ENCODE peak calls at places on chromosomes 3 and 15, in nine cellular contexts. F, W, L, V, H, K, C, O and P are unnamed samples.

GRCh38 chr15:98876461-98877369 is 130.9 kb downstream of the PGPEP1L start:
- DNase-seq in F (no peak), W (no peak), L (no peak), V (no peak), H (no peak), K (no peak), C (no peak), O (peak), P (no peak)

GRCh38 chr3:59308684-59309083 is 258.9 kb upstream of the CFAP20DC start:
- DNase-seq in F (no peak), W (no peak), L (no peak), V (no peak), H (no peak), K (no peak), C (no peak), O (no peak), P (no peak)

GRCh38 chr15:74208901-74209559 is 6.4 kb upstream of the STRA6 start:
- DNase-seq in F (no peak), W (no peak), L (no peak), V (no peak), H (no peak), K (no peak), C (no peak), O (peak), P (peak)

GRCh38 chr15:57032338-57032737 is 113.9 kb downstream of the TCF12 start:
- DNase-seq in F (no peak), W (no peak), L (no peak), V (no peak), H (no peak), K (no peak), C (no peak), O (no peak), P (no peak)

GRCh38 chr3:44419923-44420650 is 57.4 kb downstream of the ZNF445 start:
- DNase-seq in F (no peak), W (no peak), L (no peak), V (no peak), H (no peak), K (no peak), C (no peak), O (no peak), P (no peak)

GRCh38 chr15:82124331-82125263 is 78.8 kb upstream of the MEX3B start:
- DNase-seq in F (no peak), W (no peak), L (no peak), V (no peak), H (no peak), K (no peak), C (no peak), O (no peak), P (no peak)

GRCh38 chr3:112644453-112644852 is 3.5 kb upstream of the CCDC80 start:
- DNase-seq in F (no peak), W (no peak), L (no peak), V (no peak), H (no peak), K (no peak), C (no peak), O (no peak), P (no peak)

GRCh38 chr3:187531831-187532230 is 138.4 kb downstream of the SST start:
- DNase-seq in F (no peak), W (no peak), L (no peak), V (no peak), H (no peak), K (no peak), C (no peak), O (no peak), P (no peak)

GRCh38 chr3:79729096-79729495 is 38.7 kb downstream of the ROBO1 start:
- DNase-seq in F (no peak), W (no peak), L (no peak), V (no peak), H (no peak), K (no peak), C (no peak), O (peak), P (peak)

GRCh38 chr3:173976281-173976680 is 578.7 kb downstream of the NLGN1 start:
- DNase-seq in F (no peak), W (no peak), L (no peak), V (no peak), H (no peak), K (no peak), C (no peak), O (no peak), P (no peak)

GRCh38 chr15:74543043-74543422 is 2.0 kb downstream of the ARID3B start:
- DNase-seq in F (no peak), W (no peak), L (no peak), V (no peak), H (no peak), K (no peak), C (no peak), O (no peak), P (no peak)

GRCh38 chr3:131960324-131960723 is 74.5 kb downstream of the CPNE4 start:
- DNase-seq in F (no peak), W (no peak), L (no peak), V (no peak), H (no peak), K (no peak), C (no peak), O (peak), P (no peak)